ENCODE peak calls at places on chromosomes 7 and 10, in five cellular contexts. One of them, this sample, is unnamed.

GRCh38 chr7:64407148-64407547 is 93.4 kb downstream of the ZNF736 start:
- DNase-seq in mammary epithelial cell: no peak
- DNase-seq in fibroblast of lung: no peak
- DNase-seq in keratinocyte: no peak
- DNase-seq in astrocyte: no peak
- DNase-seq in this sample: no peak

GRCh38 chr10:48526371-48526821 is 78.5 kb downstream of the ARHGAP22 start:
- DNase-seq in mammary epithelial cell: peak; percentile 41
- DNase-seq in fibroblast of lung: peak; percentile 95
- DNase-seq in keratinocyte: no peak
- DNase-seq in astrocyte: peak; percentile 92
- DNase-seq in this sample: peak; percentile 75

GRCh38 chr7:96284838-96285237 is 37.1 kb downstream of the SLC25A13 start:
- DNase-seq in mammary epithelial cell: peak; percentile 55
- DNase-seq in fibroblast of lung: no peak
- DNase-seq in keratinocyte: no peak
- DNase-seq in astrocyte: no peak
- DNase-seq in this sample: no peak

GRCh38 chr7:22990588-22990949 is 23.4 kb downstream of the HYCC1 start:
- DNase-seq in mammary epithelial cell: peak; percentile 34
- DNase-seq in fibroblast of lung: peak; percentile 86
- DNase-seq in keratinocyte: no peak
- DNase-seq in astrocyte: peak; percentile 84
- DNase-seq in this sample: peak; percentile 8

GRCh38 chr7:88391247-88391646 is 84.6 kb upstream of the STEAP4 start:
- DNase-seq in mammary epithelial cell: no peak
- DNase-seq in fibroblast of lung: no peak
- DNase-seq in keratinocyte: no peak
- DNase-seq in astrocyte: no peak
- DNase-seq in this sample: no peak

GRCh38 chr7:5492249-5493020 is 68.8 kb upstream of the TNRC18 start:
- DNase-seq in mammary epithelial cell: no peak
- DNase-seq in fibroblast of lung: no peak
- DNase-seq in keratinocyte: no peak
- DNase-seq in astrocyte: no peak
- DNase-seq in this sample: no peak

GRCh38 chr10:688621-689426 is 644 bp downstream of the DIP2C start:
- DNase-seq in mammary epithelial cell: peak; percentile 43
- DNase-seq in fibroblast of lung: peak; percentile 63
- DNase-seq in keratinocyte: no peak
- DNase-seq in astrocyte: no peak
- DNase-seq in this sample: peak; percentile 30

GRCh38 chr10:50846753-50847152 is 38.7 kb downstream of the A1CF start:
- DNase-seq in mammary epithelial cell: peak; percentile 3
- DNase-seq in fibroblast of lung: peak; percentile 28
- DNase-seq in keratinocyte: no peak
- DNase-seq in astrocyte: peak; percentile 12
- DNase-seq in this sample: no peak

GRCh38 chr10:103803941-103804340 is 51.4 kb downstream of the SH3PXD2A start:
- DNase-seq in mammary epithelial cell: peak; percentile 67
- DNase-seq in fibroblast of lung: no peak
- DNase-seq in keratinocyte: no peak
- DNase-seq in astrocyte: no peak
- DNase-seq in this sample: no peak

GRCh38 chr10:51522858-51523257 is 176.5 kb downstream of the CSTF2T start:
- DNase-seq in mammary epithelial cell: no peak
- DNase-seq in fibroblast of lung: no peak
- DNase-seq in keratinocyte: no peak
- DNase-seq in astrocyte: no peak
- DNase-seq in this sample: no peak

GRCh38 chr7:17242504-17242903 is 55.9 kb upstream of the AHR start:
- DNase-seq in mammary epithelial cell: peak; percentile 43
- DNase-seq in fibroblast of lung: no peak
- DNase-seq in keratinocyte: no peak
- DNase-seq in astrocyte: no peak
- DNase-seq in this sample: no peak

GRCh38 chr7:151125459-151125834 is 39.2 kb downstream of the AGAP3 start:
- DNase-seq in mammary epithelial cell: no peak
- DNase-seq in fibroblast of lung: peak; percentile 26
- DNase-seq in keratinocyte: no peak
- DNase-seq in astrocyte: no peak
- DNase-seq in this sample: no peak

GRCh38 chr7:3589756-3590155 is 288.7 kb downstream of the SDK1 start:
- DNase-seq in mammary epithelial cell: peak; percentile 79
- DNase-seq in fibroblast of lung: no peak
- DNase-seq in keratinocyte: peak; percentile 13
- DNase-seq in astrocyte: no peak
- DNase-seq in this sample: no peak

GRCh38 chr10:100519321-100520051 is at the start of gene SEC31B:
- DNase-seq in mammary epithelial cell: no peak
- DNase-seq in fibroblast of lung: no peak
- DNase-seq in keratinocyte: no peak
- DNase-seq in astrocyte: no peak
- DNase-seq in this sample: peak; percentile 33

DNA sequence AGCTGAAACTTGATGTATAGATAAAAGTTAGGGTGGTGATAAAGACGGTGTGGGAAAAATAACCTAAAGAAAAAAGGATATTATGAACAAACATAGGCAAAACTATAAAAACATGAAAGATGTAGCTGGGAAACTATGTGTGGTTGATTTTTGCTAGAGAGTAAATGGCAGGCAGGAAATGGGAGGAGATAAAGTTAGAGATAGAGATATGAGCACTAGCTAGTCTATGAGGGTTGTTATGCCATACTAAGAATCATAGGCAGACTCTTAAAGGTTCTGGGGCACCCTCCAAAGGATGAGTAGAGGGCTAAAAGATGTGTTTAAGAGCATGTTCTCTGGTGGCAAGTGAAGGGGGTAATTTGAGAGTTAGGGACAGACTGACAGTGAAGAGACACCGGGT is 1109.2 kb downstream of the GATA3 start:
- DNase-seq in mammary epithelial cell: no peak
- DNase-seq in fibroblast of lung: no peak
- DNase-seq in keratinocyte: no peak
- DNase-seq in astrocyte: no peak
- DNase-seq in this sample: no peak
- H3K4me2 ChIP-seq in mammary epithelial cell: no peak overlapping the region
- H3K4me2 ChIP-seq in fibroblast of lung: no peak overlapping the region
- H3K4me2 ChIP-seq in keratinocyte: no peak overlapping the region
- H3K4me2 ChIP-seq in astrocyte: no peak overlapping the region
- H3K4me2 ChIP-seq in this sample: no peak overlapping the region

DNA sequence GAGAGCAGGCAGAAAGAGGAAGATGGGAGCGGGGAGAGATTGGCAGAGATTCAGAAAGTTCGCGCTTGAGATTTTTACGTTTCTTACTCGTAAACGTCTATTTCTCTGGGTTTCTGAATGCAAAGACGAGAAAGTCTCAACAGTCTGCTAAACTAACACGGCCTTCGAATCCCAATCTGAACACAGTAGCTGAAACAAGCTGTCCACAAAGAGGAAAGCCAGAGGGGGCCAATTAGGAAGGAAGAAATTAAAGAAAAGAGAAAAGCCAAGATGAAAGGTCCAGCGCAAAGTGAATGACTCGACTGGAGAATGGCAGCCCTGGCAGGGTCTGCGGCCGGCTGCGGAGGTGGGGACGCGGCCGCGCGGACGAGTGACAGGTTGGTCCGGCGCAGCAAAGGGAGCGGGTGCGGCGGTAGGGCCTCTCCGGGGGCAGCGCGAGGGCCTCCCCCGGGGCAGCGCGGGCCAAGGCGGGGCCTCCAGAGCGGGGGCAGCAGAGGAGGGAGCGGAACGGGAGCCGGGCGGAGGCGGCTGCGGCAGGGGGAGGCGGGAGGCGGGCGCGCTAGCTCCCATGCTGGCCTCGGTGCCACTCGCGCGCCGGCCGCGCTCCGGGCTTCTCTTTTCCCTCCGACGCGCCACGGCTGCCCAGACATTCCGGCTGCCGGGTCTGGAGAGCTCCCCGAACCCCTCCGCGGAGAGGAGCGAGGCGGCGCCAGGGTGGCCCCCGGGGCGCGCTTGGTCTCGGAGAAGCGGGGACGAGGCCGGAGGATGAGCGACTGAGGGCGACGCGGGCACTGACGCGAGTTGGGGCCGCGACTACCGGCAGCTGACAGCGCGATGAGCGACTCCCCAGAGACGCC is at the start of gene VWC2:
- DNase-seq in mammary epithelial cell: no peak
- DNase-seq in fibroblast of lung: no peak
- DNase-seq in keratinocyte: no peak
- DNase-seq in astrocyte: no peak
- DNase-seq in this sample: no peak
- H3K9ac ChIP-seq in mammary epithelial cell: no peak within 1 kb of the TSS
- H3K9ac ChIP-seq in fibroblast of lung: no peak within 1 kb of the TSS
- H3K9ac ChIP-seq in keratinocyte: no peak within 1 kb of the TSS
- H3K9ac ChIP-seq in astrocyte: no peak within 1 kb of the TSS
- H3K9ac ChIP-seq in this sample: no peak within 1 kb of the TSS

GRCh38 chr10:123769647-123770046 is 103.5 kb downstream of the GPR26 start:
- DNase-seq in mammary epithelial cell: no peak
- DNase-seq in fibroblast of lung: no peak
- DNase-seq in keratinocyte: no peak
- DNase-seq in astrocyte: no peak
- DNase-seq in this sample: no peak

GRCh38 chr10:123761666-123762230 is 95.6 kb downstream of the GPR26 start:
- DNase-seq in mammary epithelial cell: no peak
- DNase-seq in fibroblast of lung: no peak
- DNase-seq in keratinocyte: no peak
- DNase-seq in astrocyte: no peak
- DNase-seq in this sample: no peak

GRCh38 chr10:123771877-123772644 is 105.9 kb downstream of the GPR26 start:
- DNase-seq in mammary epithelial cell: no peak
- DNase-seq in fibroblast of lung: no peak
- DNase-seq in keratinocyte: no peak
- DNase-seq in astrocyte: no peak
- DNase-seq in this sample: no peak

GRCh38 chr10:123766012-123766411 is 99.9 kb downstream of the GPR26 start:
- DNase-seq in mammary epithelial cell: no peak
- DNase-seq in fibroblast of lung: no peak
- DNase-seq in keratinocyte: no peak
- DNase-seq in astrocyte: no peak
- DNase-seq in this sample: no peak

DNA sequence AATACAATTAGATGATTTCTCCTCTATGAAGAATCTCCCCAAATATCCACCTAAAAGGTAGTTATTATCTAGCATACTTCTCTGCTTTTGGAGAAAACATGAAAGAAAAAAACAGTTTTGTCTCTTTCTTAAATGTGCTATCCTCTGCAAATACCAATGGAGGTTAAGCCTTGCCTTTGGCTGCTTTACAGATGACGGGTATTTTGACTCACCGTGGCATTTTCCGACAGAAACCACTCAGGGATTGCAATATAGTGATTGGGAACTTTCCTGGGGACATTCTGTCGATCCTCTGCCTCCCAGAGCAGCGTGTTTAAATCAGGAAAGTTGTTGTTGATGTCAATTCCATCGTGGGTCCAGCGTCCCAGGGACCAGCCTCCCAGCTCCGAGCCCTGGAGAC is 100.6 kb downstream of the GPR26 start:
- DNase-seq in mammary epithelial cell: no peak
- DNase-seq in fibroblast of lung: no peak
- DNase-seq in keratinocyte: no peak
- DNase-seq in astrocyte: no peak
- DNase-seq in this sample: no peak
- H3K27me3 ChIP-seq in mammary epithelial cell: no peaks in the 10 kb centered on the region
- H3K27me3 ChIP-seq in fibroblast of lung: no peaks in the 10 kb centered on the region
- H3K27me3 ChIP-seq in keratinocyte: peaks cover 24% of the 10 kb centered on the region
- H3K27me3 ChIP-seq in astrocyte: no peaks in the 10 kb centered on the region
- H3K27me3 ChIP-seq in this sample: no peaks in the 10 kb centered on the region

DNA sequence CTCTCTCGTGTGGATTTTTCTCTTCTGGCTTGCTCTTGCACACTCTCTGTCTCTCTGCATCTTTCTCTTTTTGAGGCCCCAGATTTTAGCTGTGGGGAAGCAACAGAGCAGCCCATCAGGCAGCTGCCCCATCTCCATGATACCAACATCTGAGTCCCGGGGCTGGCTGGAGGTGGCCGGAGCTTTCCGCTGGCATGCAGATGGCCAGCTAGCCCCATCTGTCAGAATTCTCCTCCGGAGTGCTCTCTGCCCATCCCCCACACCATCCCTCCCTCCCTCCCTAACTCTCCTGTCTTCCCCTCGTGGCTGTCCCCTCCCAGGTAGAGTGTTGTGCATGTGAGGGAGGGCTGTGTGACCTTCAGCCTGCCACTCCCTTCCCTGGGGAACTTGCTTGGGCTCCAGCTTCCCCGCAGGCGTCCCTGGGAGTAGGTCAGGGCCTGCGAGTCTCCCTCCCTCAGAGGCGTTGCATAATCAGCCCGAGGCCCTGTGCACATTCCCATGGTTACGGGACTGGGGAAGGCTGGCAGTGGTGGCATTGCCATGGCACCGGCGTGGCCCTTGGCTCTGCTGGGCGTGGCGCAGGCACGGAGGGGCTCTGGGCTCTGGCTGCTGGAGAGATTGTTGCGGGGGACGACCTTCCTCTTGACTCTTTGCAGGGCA is 24.7 kb downstream of the GHRHR start:
- DNase-seq in mammary epithelial cell: no peak
- DNase-seq in fibroblast of lung: no peak
- DNase-seq in keratinocyte: no peak
- DNase-seq in astrocyte: no peak
- DNase-seq in this sample: no peak
- H3K4me2 ChIP-seq in mammary epithelial cell: no peak overlapping the region
- H3K4me2 ChIP-seq in fibroblast of lung: no peak overlapping the region
- H3K4me2 ChIP-seq in keratinocyte: no peak overlapping the region
- H3K4me2 ChIP-seq in astrocyte: no peak overlapping the region
- H3K4me2 ChIP-seq in this sample: no peak overlapping the region